ENCODE peak calls at places on chromosomes 2 and 18, in five cellular contexts. One of them, this sample, is unnamed.
A peak's percentile ranks its signal among the peaks of the same experiment; 100 is the strongest.

GRCh38 chr18:22703883-22704626 is 229.1 kb upstream of the RBBP8 start:
- DNase-seq in astrocyte of the spinal cord: peak; percentile 60
- DNase-seq in OCI-LY7: peak; percentile 56
- DNase-seq in AG09309: no peak
- DNase-seq in PC-9: peak; percentile 56
- DNase-seq in this sample: no peak

GRCh38 chr2:85106489-85107180 is 26.6 kb upstream of the TCF7L1 start:
- DNase-seq in AG09309: no peak
- DNase-seq in OCI-LY7: no peak
- DNase-seq in PC-9: peak; percentile 97
- DNase-seq in astrocyte of the spinal cord: no peak
- DNase-seq in this sample: no peak

GRCh38 chr2:159140070-159140774 is 146.3 kb downstream of the WDSUB1 start:
- DNase-seq in astrocyte of the spinal cord: peak; percentile 73
- DNase-seq in PC-9: no peak
- DNase-seq in OCI-LY7: no peak
- DNase-seq in AG09309: peak; percentile 61
- DNase-seq in this sample: no peak

GRCh38 chr2:50529600-50530218 is 502.2 kb downstream of the NRXN1 start:
- DNase-seq in astrocyte of the spinal cord: peak; percentile 54
- DNase-seq in PC-9: peak; percentile 56
- DNase-seq in AG09309: peak; percentile 5
- DNase-seq in OCI-LY7: peak; percentile 51
- DNase-seq in this sample: no peak

GRCh38 chr18:26702023-26702422 is 153.7 kb upstream of the KCTD1 start:
- DNase-seq in OCI-LY7: no peak
- DNase-seq in AG09309: no peak
- DNase-seq in PC-9: no peak
- DNase-seq in astrocyte of the spinal cord: no peak
- DNase-seq in this sample: no peak

GRCh38 chr18:6405237-6406074 is 9.3 kb downstream of the L3MBTL4 start:
- DNase-seq in astrocyte of the spinal cord: peak; percentile 4
- DNase-seq in OCI-LY7: no peak
- DNase-seq in AG09309: no peak
- DNase-seq in PC-9: no peak
- DNase-seq in this sample: no peak

GRCh38 chr2:138071720-138072719 is 107.7 kb downstream of the HNMT start:
- DNase-seq in AG09309: no peak
- DNase-seq in astrocyte of the spinal cord: peak; percentile 62
- DNase-seq in PC-9: peak; percentile 96
- DNase-seq in OCI-LY7: no peak
- DNase-seq in this sample: peak; percentile 97

GRCh38 chr2:121099329-121100318 is 185.4 kb downstream of the TFCP2L1 start:
- DNase-seq in astrocyte of the spinal cord: no peak
- DNase-seq in PC-9: no peak
- DNase-seq in AG09309: no peak
- DNase-seq in OCI-LY7: peak; percentile 11
- DNase-seq in this sample: no peak

GRCh38 chr2:237700583-237701032 is 73.2 kb downstream of the LRRFIP1 start:
- DNase-seq in OCI-LY7: peak; percentile 29
- DNase-seq in AG09309: no peak
- DNase-seq in astrocyte of the spinal cord: peak; percentile 96
- DNase-seq in PC-9: no peak
- DNase-seq in this sample: peak; percentile 67

GRCh38 chr2:43059183-43059897 is 167.1 kb downstream of the ZFP36L2 start:
- DNase-seq in PC-9: no peak
- DNase-seq in AG09309: peak; percentile 82
- DNase-seq in astrocyte of the spinal cord: peak; percentile 98
- DNase-seq in OCI-LY7: no peak
- DNase-seq in this sample: no peak

GRCh38 chr2:40318931-40319330 is 133.0 kb downstream of the SLC8A1 start:
- DNase-seq in PC-9: no peak
- DNase-seq in astrocyte of the spinal cord: no peak
- DNase-seq in AG09309: no peak
- DNase-seq in OCI-LY7: no peak
- DNase-seq in this sample: no peak

GRCh38 chr2:232328038-232328435 is 50.5 kb upstream of the ALPP start:
- DNase-seq in OCI-LY7: peak; percentile 51
- DNase-seq in astrocyte of the spinal cord: no peak
- DNase-seq in AG09309: no peak
- DNase-seq in PC-9: no peak
- DNase-seq in this sample: no peak

GRCh38 chr2:108858894-108859293 is 72.3 kb downstream of the CCDC138 start:
- DNase-seq in PC-9: no peak
- DNase-seq in AG09309: peak; percentile 13
- DNase-seq in OCI-LY7: no peak
- DNase-seq in astrocyte of the spinal cord: peak; percentile 7
- DNase-seq in this sample: no peak

GRCh38 chr2:3778841-3779505 is 75.6 kb downstream of the DCDC2C start:
- DNase-seq in OCI-LY7: no peak
- DNase-seq in AG09309: no peak
- DNase-seq in astrocyte of the spinal cord: no peak
- DNase-seq in PC-9: no peak
- DNase-seq in this sample: no peak

GRCh38 chr2:176002684-176003225 is 688 bp upstream of the LNPK start:
- DNase-seq in PC-9: peak; percentile 59
- DNase-seq in astrocyte of the spinal cord: peak; percentile 36
- DNase-seq in OCI-LY7: no peak
- DNase-seq in AG09309: no peak
- DNase-seq in this sample: no peak

GRCh38 chr2:154952346-154953010 is 254.0 kb downstream of the KCNJ3 start:
- DNase-seq in PC-9: no peak
- DNase-seq in OCI-LY7: peak; percentile 5
- DNase-seq in AG09309: no peak
- DNase-seq in astrocyte of the spinal cord: no peak
- DNase-seq in this sample: no peak

GRCh38 chr2:239805414-239805813 is 219.7 kb downstream of the NDUFA10 start:
- DNase-seq in astrocyte of the spinal cord: no peak
- DNase-seq in AG09309: no peak
- DNase-seq in OCI-LY7: no peak
- DNase-seq in PC-9: no peak
- DNase-seq in this sample: no peak

GRCh38 chr2:201298462-201298861 is 38.1 kb downstream of the CASP8 start:
- DNase-seq in astrocyte of the spinal cord: peak; percentile 22
- DNase-seq in AG09309: no peak
- DNase-seq in OCI-LY7: no peak
- DNase-seq in PC-9: no peak
- DNase-seq in this sample: no peak

GRCh38 chr18:12257996-12258718 is 4.0 kb downstream of the CIDEA start:
- DNase-seq in PC-9: peak; percentile 89
- DNase-seq in AG09309: no peak
- DNase-seq in OCI-LY7: no peak
- DNase-seq in astrocyte of the spinal cord: no peak
- DNase-seq in this sample: no peak

GRCh38 chr2:97868986-97869721 is 126.6 kb downstream of the TMEM131 start:
- DNase-seq in AG09309: peak; percentile 89
- DNase-seq in OCI-LY7: no peak
- DNase-seq in astrocyte of the spinal cord: peak; percentile 93
- DNase-seq in PC-9: peak; percentile 97
- DNase-seq in this sample: peak; percentile 90

GRCh38 chr2:166127217-166128155 is at the start of gene SCN1A:
- DNase-seq in PC-9: no peak
- DNase-seq in astrocyte of the spinal cord: peak; percentile 62
- DNase-seq in OCI-LY7: peak; percentile 57
- DNase-seq in AG09309: peak; percentile 37
- DNase-seq in this sample: peak; percentile 7

DNA sequence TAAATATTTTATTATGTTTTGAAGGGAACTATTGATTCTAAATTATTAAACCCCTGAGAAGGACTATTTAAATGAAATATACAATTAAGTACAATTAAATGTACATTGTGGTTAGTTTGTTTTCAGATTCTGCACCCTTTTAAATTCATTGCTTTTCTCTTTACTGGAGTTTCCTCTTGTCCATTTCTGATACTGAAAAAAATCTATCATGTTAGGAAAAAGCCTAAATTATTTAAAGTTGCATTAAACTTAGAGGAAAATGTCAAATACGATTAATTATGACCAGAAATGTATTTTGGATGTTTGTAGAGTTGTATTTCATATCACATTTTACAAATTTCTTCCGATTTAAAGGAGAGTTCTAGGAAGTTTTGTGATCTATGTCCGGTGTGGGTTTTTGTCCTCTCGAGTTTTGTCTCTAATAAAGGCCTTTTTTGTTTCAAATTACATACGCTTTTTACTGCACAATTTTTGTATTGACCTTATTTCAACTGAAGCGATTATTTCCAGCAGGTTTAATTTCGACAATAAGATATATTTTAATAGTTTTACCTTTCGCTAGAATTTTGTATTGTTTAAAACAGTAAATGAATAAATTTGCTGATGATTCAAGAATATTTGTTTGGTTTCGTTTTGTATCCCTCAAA is 3.2 kb upstream of the SATB2 start:
- DNase-seq in AG09309: no peak
- DNase-seq in astrocyte of the spinal cord: peak; percentile 58
- DNase-seq in OCI-LY7: no peak
- DNase-seq in PC-9: no peak
- DNase-seq in this sample: no peak
- H3K4me3 ChIP-seq in AG09309: peak overlapping the region; percentile 91
- H3K4me3 ChIP-seq in astrocyte of the spinal cord: peak overlapping the region; percentile 70
- H3K4me3 ChIP-seq in OCI-LY7: peak overlapping the region; percentile 86
- H3K4me3 ChIP-seq in PC-9: peak overlapping the region; percentile 69
- H3K4me3 ChIP-seq in this sample: no peak overlapping the region

DNA sequence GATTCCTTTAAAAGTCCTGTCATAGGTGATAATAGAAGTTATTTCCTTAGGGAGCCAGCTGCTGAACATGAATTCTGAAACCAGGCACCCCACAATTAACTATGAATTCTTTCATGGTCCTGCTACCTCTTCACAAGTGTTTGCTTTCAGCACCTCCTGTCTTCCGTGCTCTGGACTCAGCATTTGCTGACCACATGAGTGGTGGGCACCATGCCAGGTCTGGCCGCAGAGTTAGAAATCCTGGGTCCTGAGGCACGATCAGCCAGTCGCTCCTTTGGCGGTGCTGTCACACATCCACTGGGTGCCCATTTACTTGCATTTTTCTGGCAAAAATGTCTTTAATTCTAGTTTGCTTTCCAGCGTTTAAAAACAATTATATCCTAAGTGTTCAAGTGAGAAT is 196.3 kb upstream of the PXDN start:
- DNase-seq in astrocyte of the spinal cord: peak; percentile 39
- DNase-seq in AG09309: no peak
- DNase-seq in OCI-LY7: no peak
- DNase-seq in PC-9: peak; percentile 15
- DNase-seq in this sample: no peak
- TF ChIP-seq CTCF in astrocyte of the spinal cord: no peak
- TF ChIP-seq CTCF in AG09309: no peak
- TF ChIP-seq CTCF in OCI-LY7: no peak
- TF ChIP-seq CTCF in PC-9: no peak
- TF ChIP-seq CTCF in this sample: no peak

GRCh38 chr18:54960197-54960596 is 936 bp upstream of the CCDC68 start:
- DNase-seq in AG09309: no peak
- DNase-seq in astrocyte of the spinal cord: no peak
- DNase-seq in PC-9: no peak
- DNase-seq in OCI-LY7: no peak
- DNase-seq in this sample: no peak

GRCh38 chr18:54956506-54956905 is 2.8 kb downstream of the CCDC68 start:
- DNase-seq in PC-9: no peak
- DNase-seq in astrocyte of the spinal cord: no peak
- DNase-seq in OCI-LY7: no peak
- DNase-seq in AG09309: no peak
- DNase-seq in this sample: no peak

GRCh38 chr18:54957295-54957694 is 2.0 kb downstream of the CCDC68 start:
- DNase-seq in astrocyte of the spinal cord: peak; percentile 35
- DNase-seq in OCI-LY7: no peak
- DNase-seq in PC-9: no peak
- DNase-seq in AG09309: no peak
- DNase-seq in this sample: no peak

GRCh38 chr18:54958711-54959625 is at the start of gene CCDC68:
- DNase-seq in PC-9: peak; percentile 50
- DNase-seq in AG09309: no peak
- DNase-seq in astrocyte of the spinal cord: no peak
- DNase-seq in OCI-LY7: no peak
- DNase-seq in this sample: no peak

GRCh38 chr18:54957987-54958386 is 1.3 kb downstream of the CCDC68 start:
- DNase-seq in OCI-LY7: no peak
- DNase-seq in astrocyte of the spinal cord: peak; percentile 46
- DNase-seq in AG09309: no peak
- DNase-seq in PC-9: peak; percentile 38
- DNase-seq in this sample: no peak
- H3K4me3 ChIP-seq in OCI-LY7: no peak overlapping the region
- H3K4me3 ChIP-seq in astrocyte of the spinal cord: no peak overlapping the region
- H3K4me3 ChIP-seq in AG09309: no peak overlapping the region
- H3K4me3 ChIP-seq in PC-9: peak overlapping the region; percentile 77
- H3K4me3 ChIP-seq in this sample: no peak overlapping the region

DNA sequence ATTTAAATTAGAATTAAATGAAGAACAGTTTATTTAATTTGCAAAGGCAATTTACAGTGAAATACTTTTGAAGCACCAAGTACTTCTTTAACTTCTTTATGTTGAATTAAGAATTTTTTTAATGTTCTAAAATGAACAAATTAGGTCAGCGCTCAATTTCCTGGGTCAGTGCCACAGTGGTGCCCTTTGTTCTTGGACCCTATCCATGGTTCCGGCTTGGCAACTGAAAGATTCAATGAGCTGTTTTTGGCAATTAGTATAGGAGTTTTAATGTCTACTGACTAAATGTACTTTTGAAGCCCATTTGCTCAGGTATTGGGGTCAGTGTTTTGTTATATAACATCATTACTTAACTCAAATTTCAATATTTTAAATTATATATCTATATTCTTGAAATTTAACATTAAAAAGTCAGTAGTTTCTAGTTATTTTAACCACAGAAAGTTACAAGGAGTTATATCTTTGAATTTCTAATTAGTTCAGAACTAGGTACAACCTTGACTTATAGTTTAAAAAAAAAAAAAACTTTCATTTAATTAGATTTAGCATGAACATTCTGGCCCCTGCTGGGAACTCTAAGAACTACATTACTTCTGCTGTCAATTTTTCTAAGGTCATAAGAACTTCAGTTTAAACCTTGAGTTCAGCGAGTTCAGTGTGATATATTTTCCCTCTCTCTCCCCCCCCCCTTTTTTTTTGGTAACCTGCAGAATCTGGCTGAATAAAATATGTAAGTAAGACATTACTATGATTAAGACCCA is 7.6 kb upstream of the MSTN start:
- DNase-seq in PC-9: no peak
- DNase-seq in AG09309: peak; percentile 23
- DNase-seq in OCI-LY7: peak; percentile 74
- DNase-seq in astrocyte of the spinal cord: peak; percentile 80
- DNase-seq in this sample: peak; percentile 26
- TF ChIP-seq CTCF in PC-9: peak; percentile 71
- TF ChIP-seq CTCF in AG09309: peak; percentile 56
- TF ChIP-seq CTCF in OCI-LY7: peak; percentile 85
- TF ChIP-seq CTCF in astrocyte of the spinal cord: peak; percentile 68
- TF ChIP-seq CTCF in this sample: peak; percentile 62